ENCODE peak calls at places on chromosomes 3 and 15, in four cellular contexts. B, P, T and W are unnamed samples.

GRCh38 chr3:138729279-138729678 is 105.4 kb downstream of the PIK3CB start:
- DNase-seq in B (no peak), P (no peak), T (no peak), W (no peak)

GRCh38 chr3:70985572-70985971 is 598.0 kb downstream of the FOXP1 start:
- DNase-seq in B (no peak), P (no peak), T (no peak), W (no peak)

GRCh38 chr3:126883241-126883640 is 99.7 kb upstream of the PLXNA1 start:
- DNase-seq in B (no peak), P (no peak), T (no peak), W (no peak)

GRCh38 chr3:53651927-53652326 is 157.5 kb downstream of the CACNA1D start:
- DNase-seq in B (no peak), P (no peak), T (no peak), W (no peak)

GRCh38 chr3:128555098-128555825 is 62.3 kb upstream of the GATA2 start:
- DNase-seq in B (no peak), P (no peak), T (peak), W (no peak)

GRCh38 chr3:7518471-7518870 is 657.6 kb downstream of the GRM7 start:
- DNase-seq in B (no peak), P (no peak), T (no peak), W (no peak)

GRCh38 chr3:13954266-13954665 is 74.4 kb upstream of the WNT7A start:
- DNase-seq in B (no peak), P (no peak), T (no peak), W (no peak)

GRCh38 chr3:38476157-38476756 is 19.9 kb upstream of the EXOG start:
- DNase-seq in B (no peak), P (no peak), T (no peak), W (no peak)

GRCh38 chr3:123663977-123664376 is 79.1 kb upstream of the HACD2 start:
- DNase-seq in B (no peak), P (no peak), T (no peak), W (no peak)

GRCh38 chr3:37163262-37164020 is 10.9 kb downstream of the LRRFIP2 start:
- DNase-seq in B (no peak), P (no peak), T (peak), W (peak)

GRCh38 chr3:58603606-58604005 is 26.4 kb upstream of the FAM107A start:
- DNase-seq in B (no peak), P (no peak), T (no peak), W (no peak)

GRCh38 chr3:32480596-32480995 is 22.1 kb downstream of the CMTM6 start:
- DNase-seq in B (no peak), P (no peak), T (no peak), W (no peak)

GRCh38 chr15:48602358-48603122 is 43.0 kb downstream of the FBN1 start:
- DNase-seq in B (no peak), P (peak), T (no peak), W (peak)

GRCh38 chr3:66797916-66798560 is 200.1 kb upstream of the KBTBD8 start:
- DNase-seq in B (no peak), P (no peak), T (no peak), W (no peak)

GRCh38 chr3:30538787-30539186 is 67.6 kb upstream of the TGFBR2 start:
- DNase-seq in B (no peak), P (peak), T (no peak), W (peak)

GRCh38 chr15:39597751-39598185 is 16.9 kb downstream of the THBS1 start:
- DNase-seq in B (no peak), P (no peak), T (no peak), W (no peak)

GRCh38 chr15:68208136-68208535 is 3.0 kb upstream of the CALML4 start:
- DNase-seq in B (no peak), P (no peak), T (no peak), W (no peak)

GRCh38 chr3:25572919-25573385 is 91.8 kb downstream of the TOP2B start:
- DNase-seq in B (no peak), P (no peak), T (no peak), W (no peak)

GRCh38 chr3:33355611-33356010 is 78.4 kb downstream of the FBXL2 start:
- DNase-seq in B (no peak), P (peak), T (no peak), W (peak)

GRCh38 chr3:151219056-151219455 is 16.0 kb upstream of the GPR171 start:
- DNase-seq in B (no peak), P (peak), T (no peak), W (peak)

GRCh38 chr3:187740446-187741399 is 4.5 kb downstream of the BCL6 start:
- DNase-seq in B (peak), P (peak), T (peak), W (peak)

GRCh38 chr15:63381301-63382192 is at the start of gene CA12:
- DNase-seq in B (no peak), P (peak), T (no peak), W (peak)

GRCh38 chr15:74988007-74988800 is 7.2 kb upstream of the SCAMP5 start:
- DNase-seq in B (peak), P (peak), T (peak), W (peak)

GRCh38 chr3:184630861-184631260 is 69.3 kb downstream of the EPHB3 start:
- DNase-seq in B (no peak), P (no peak), T (no peak), W (no peak)

GRCh38 chr3:149216195-149216869 is 5.3 kb downstream of the CP start:
- DNase-seq in B (no peak), P (no peak), T (no peak), W (no peak)

GRCh38 chr3:44874308-44874707 is at the start of gene TGM4:
- DNase-seq in B (no peak), P (no peak), T (no peak), W (no peak)